ENCODE peak calls at places on chromosomes 16 and 17, in eight cellular contexts. E is activated naive CD8-positive, alpha-beta T cell treated with anti-CD3 and anti-CD28 coated beads, Interleukin-2, amount 50 U/mL, for 24 hours; B is putamen; J is stimulated activated CD8-positive, alpha-beta memory T cell treated with anti-CD3 and anti-CD28 coated beads, Interleukin-7, amount 100 ng/mL, for 1 hour; C is HL-60; P is left kidney; S is CD8-positive, alpha-beta T cell; I is breast epithelium. D is an unnamed sample.
A peak's percentile ranks its signal among the peaks of the same experiment; 100 is the strongest.

GRCh38 chr16:3175157-3176153 is 12.5 kb upstream of the OR1F1 start:
- DNase-seq in B (no peak), J (no peak), E (peak; percentile 79), I (no peak), S (no peak), P (no peak), C (no peak), D (no peak)

GRCh38 chr16:10949424-10949970 is 5.1 kb downstream of the CLEC16A start:
- DNase-seq in I (no peak), E (peak; percentile 47), B (no peak), S (no peak), P (peak; percentile 52), C (peak; percentile 95), J (no peak), D (peak; percentile 34)

GRCh38 chr17:68101992-68102758 is 66.6 kb downstream of the KPNA2 start:
- DNase-seq in J (no peak), B (no peak), S (peak; percentile 19), P (peak; percentile 49), E (peak; percentile 40), C (no peak), I (no peak), D (no peak)

GRCh38 chr17:81683208-81683583 is 401 bp downstream of the ARL16 start:
- DNase-seq in I (no peak), J (no peak), B (peak; percentile 34), C (no peak), S (no peak), P (no peak), E (no peak), D (no peak)

GRCh38 chr17:73369126-73369525 is 57.3 kb upstream of the CDC42EP4 start:
- DNase-seq in C (peak; percentile 70), B (no peak), E (no peak), S (no peak), J (no peak), P (no peak), I (no peak), D (no peak)

GRCh38 chr17:78125138-78125913 is 3.2 kb downstream of the TMC6 start:
- DNase-seq in I (no peak), S (no peak), E (peak; percentile 44), C (peak; percentile 54), P (no peak), J (no peak), B (no peak), D (no peak)

GRCh38 chr17:79046501-79047280 is 22.7 kb downstream of the C1QTNF1 start:
- DNase-seq in B (no peak), I (no peak), P (no peak), S (no peak), E (no peak), J (no peak), C (no peak), D (no peak)

GRCh38 chr17:2388705-2389099 is 12.2 kb downstream of the MNT start:
- DNase-seq in C (no peak), B (no peak), S (no peak), E (no peak), P (peak; percentile 70), J (no peak), I (no peak), D (no peak)

GRCh38 chr17:45968732-45969131 is 30.3 kb upstream of the STH start:
- DNase-seq in C (no peak), J (no peak), S (no peak), I (no peak), B (no peak), P (no peak), E (no peak), D (no peak)

GRCh38 chr17:55158439-55158838 is 106.3 kb upstream of the HLF start:
- DNase-seq in S (no peak), B (no peak), J (no peak), P (no peak), E (no peak), I (no peak), C (no peak), D (no peak)

GRCh38 chr17:3828151-3828851 is 17.7 kb downstream of the NCBP3 start:
- DNase-seq in E (no peak), I (no peak), C (no peak), S (no peak), B (no peak), J (no peak), P (no peak), D (no peak)

GRCh38 chr16:69201787-69202186 is 14.8 kb downstream of the SNTB2 start:
- DNase-seq in J (no peak), E (no peak), B (no peak), C (no peak), P (no peak), S (no peak), I (no peak), D (no peak)

GRCh38 chr16:69859105-69859969 is 91.8 kb upstream of the CLEC18A start:
- DNase-seq in I (no peak), S (no peak), B (peak; percentile 50), C (no peak), J (peak; percentile 1), P (peak; percentile 74), E (no peak), D (no peak)

GRCh38 chr16:7185689-7186088 is 147.0 kb upstream of the RBFOX1 start:
- DNase-seq in B (no peak), I (no peak), S (no peak), C (no peak), P (peak; percentile 3), E (no peak), J (no peak), D (no peak)

GRCh38 chr17:71985111-71986039 is 135.4 kb upstream of the SOX9 start:
- DNase-seq in I (no peak), P (peak; percentile 8), C (no peak), B (no peak), J (no peak), S (no peak), E (no peak), D (no peak)

GRCh38 chr16:22092143-22092933 is at the start of gene VWA3A:
- DNase-seq in I (no peak), J (no peak), S (no peak), B (peak; percentile 28), P (peak; percentile 90), E (no peak), C (no peak), D (no peak)

GRCh38 chr17:49360796-49361128 is 1.3 kb downstream of the ZNF652 start:
- DNase-seq in I (no peak), C (no peak), S (no peak), J (no peak), P (no peak), B (no peak), E (no peak), D (no peak)

GRCh38 chr17:1709403-1709891 is 730 bp downstream of the TLCD2 start:
- DNase-seq in P (peak; percentile 16), I (no peak), E (no peak), B (no peak), J (no peak), S (no peak), C (peak; percentile 55), D (no peak)

GRCh38 chr16:90083139-90083538 is 6.0 kb upstream of the PRDM7 start:
- DNase-seq in J (no peak), S (no peak), E (no peak), C (no peak), P (no peak), B (no peak), I (no peak), D (no peak)

GRCh38 chr16:1639282-1639681 is 27.1 kb downstream of the CRAMP1 start:
- DNase-seq in P (no peak), C (no peak), B (no peak), E (no peak), J (no peak), S (no peak), I (no peak), D (no peak)

GRCh38 chr17:8119575-8120519 is 1.5 kb upstream of the ALOXE3 start:
- DNase-seq in C (peak; percentile 76), E (peak; percentile 91), I (peak; percentile 77), P (peak; percentile 97), S (peak; percentile 74), J (peak; percentile 63), B (peak; percentile 91), D (peak; percentile 82)

GRCh38 chr16:89368604-89369249 is 121.6 kb downstream of the ANKRD11 start:
- DNase-seq in C (no peak), S (no peak), P (no peak), J (no peak), B (no peak), E (no peak), I (no peak), D (no peak)

GRCh38 chr17:79176792-79177601 is 102.4 kb downstream of the ENGASE start:
- DNase-seq in C (no peak), J (no peak), I (no peak), E (no peak), B (no peak), P (no peak), S (no peak), D (no peak)

GRCh38 chr16:67429053-67429798 is 1.7 kb upstream of the HSD11B2 start:
- DNase-seq in C (no peak), J (no peak), I (no peak), S (no peak), P (no peak), E (no peak), B (no peak), D (no peak)

GRCh38 chr17:4249452-4250029 is 14.2 kb downstream of the ANKFY1 start:
- DNase-seq in S (no peak), P (peak; percentile 49), B (no peak), J (no peak), C (peak; percentile 20), E (no peak), I (no peak), D (no peak)

GRCh38 chr16:14199624-14200023 is 128.5 kb downstream of the MRTFB start:
- DNase-seq in E (no peak), I (no peak), P (no peak), S (no peak), B (no peak), C (no peak), J (no peak), D (no peak)

GRCh38 chr17:80187493-80187892 is 17.7 kb downstream of the CARD14 start:
- DNase-seq in C (no peak), E (no peak), I (peak; percentile 70), B (no peak), P (no peak), J (no peak), S (no peak), D (no peak)

GRCh38 chr17:16568541-16569357 is at the start of gene ZNF287:
- DNase-seq in S (peak; percentile 87), E (peak; percentile 93), P (peak; percentile 97), C (peak; percentile 35), B (peak; percentile 95), I (peak; percentile 89), J (peak; percentile 76), D (peak; percentile 60)

GRCh38 chr16:60091479-60091878 is 1357.4 kb upstream of the GOT2 start:
- DNase-seq in E (no peak), C (no peak), S (no peak), B (no peak), I (no peak), P (peak; percentile 6), J (no peak), D (no peak)

GRCh38 chr17:40510328-40510648 is 8.9 kb upstream of the TNS4 start:
- DNase-seq in C (no peak), P (no peak), S (no peak), I (peak; percentile 62), J (no peak), B (no peak), E (no peak), D (no peak)

GRCh38 chr17:13537871-13538643 is 63.7 kb downstream of the HS3ST3A1 start:
- DNase-seq in C (no peak), B (no peak), E (no peak), P (no peak), I (no peak), J (no peak), S (no peak), D (no peak)

GRCh38 chr17:61442136-61442775 is 10.0 kb upstream of the TBX4 start:
- DNase-seq in J (no peak), B (no peak), E (no peak), P (no peak), C (no peak), I (no peak), S (no peak), D (no peak)

GRCh38 chr17:78581304-78581703 is 4.1 kb upstream of the DNAH17 start:
- DNase-seq in C (no peak), I (no peak), J (no peak), P (no peak), B (no peak), S (no peak), E (no peak), D (no peak)

GRCh38 chr16:47774661-47775060 is 313.5 kb downstream of the PHKB start:
- DNase-seq in B (no peak), J (no peak), C (no peak), S (no peak), I (no peak), E (no peak), P (no peak), D (no peak)